ENCODE peak calls at places on chromosomes 16 and 17, in six cellular contexts. One of them, this sample, is unnamed.

GRCh38 chr16:73017321-73017720 is 30.6 kb downstream of the ZFHX3 start:
- DNase-seq in HCT116: no peak
- DNase-seq in stimulated activated CD8-positive, alpha-beta memory T cell treated with anti-CD3 and anti-CD28 coated beads, Interleukin-4, amount 100 ng/mL, for 24 hours: no peak
- DNase-seq in NCI-H345: no peak
- DNase-seq in NCI-H2081: no peak
- DNase-seq in naive thymus-derived CD4-positive, alpha-beta T cell: no peak
- DNase-seq in this sample: no peak

GRCh38 chr17:58267347-58268324 is 13.1 kb downstream of the MPO start:
- DNase-seq in naive thymus-derived CD4-positive, alpha-beta T cell: no peak
- DNase-seq in HCT116: no peak
- DNase-seq in stimulated activated CD8-positive, alpha-beta memory T cell treated with anti-CD3 and anti-CD28 coated beads, Interleukin-4, amount 100 ng/mL, for 24 hours: no peak
- DNase-seq in NCI-H2081: no peak
- DNase-seq in NCI-H345: no peak
- DNase-seq in this sample: no peak

GRCh38 chr16:6206080-6206479 is 1108.5 kb upstream of the EEF2KMT start:
- DNase-seq in NCI-H345: no peak
- DNase-seq in stimulated activated CD8-positive, alpha-beta memory T cell treated with anti-CD3 and anti-CD28 coated beads, Interleukin-4, amount 100 ng/mL, for 24 hours: no peak
- DNase-seq in NCI-H2081: no peak
- DNase-seq in HCT116: no peak
- DNase-seq in naive thymus-derived CD4-positive, alpha-beta T cell: no peak
- DNase-seq in this sample: no peak

GRCh38 chr17:58755269-58755576 is 431 bp upstream of the PPM1E start:
- DNase-seq in stimulated activated CD8-positive, alpha-beta memory T cell treated with anti-CD3 and anti-CD28 coated beads, Interleukin-4, amount 100 ng/mL, for 24 hours: no peak
- DNase-seq in NCI-H2081: no peak
- DNase-seq in NCI-H345: no peak
- DNase-seq in HCT116: no peak
- DNase-seq in naive thymus-derived CD4-positive, alpha-beta T cell: no peak
- DNase-seq in this sample: no peak

GRCh38 chr16:73214825-73215481 is 167.0 kb upstream of the ZFHX3 start:
- DNase-seq in NCI-H2081: no peak
- DNase-seq in stimulated activated CD8-positive, alpha-beta memory T cell treated with anti-CD3 and anti-CD28 coated beads, Interleukin-4, amount 100 ng/mL, for 24 hours: no peak
- DNase-seq in naive thymus-derived CD4-positive, alpha-beta T cell: no peak
- DNase-seq in NCI-H345: no peak
- DNase-seq in HCT116: no peak
- DNase-seq in this sample: no peak

GRCh38 chr16:56047307-56048234 is 143.7 kb upstream of the GNAO1 start:
- DNase-seq in NCI-H2081: no peak
- DNase-seq in HCT116: no peak
- DNase-seq in stimulated activated CD8-positive, alpha-beta memory T cell treated with anti-CD3 and anti-CD28 coated beads, Interleukin-4, amount 100 ng/mL, for 24 hours: no peak
- DNase-seq in naive thymus-derived CD4-positive, alpha-beta T cell: no peak
- DNase-seq in NCI-H345: no peak
- DNase-seq in this sample: no peak

GRCh38 chr17:27245230-27245696 is 48.7 kb upstream of the WSB1 start:
- DNase-seq in stimulated activated CD8-positive, alpha-beta memory T cell treated with anti-CD3 and anti-CD28 coated beads, Interleukin-4, amount 100 ng/mL, for 24 hours: peak; percentile 19
- DNase-seq in HCT116: peak; percentile 69
- DNase-seq in NCI-H345: peak; percentile 75
- DNase-seq in NCI-H2081: peak; percentile 5
- DNase-seq in naive thymus-derived CD4-positive, alpha-beta T cell: peak; percentile 14
- DNase-seq in this sample: peak; percentile 74

GRCh38 chr17:7173687-7174602 is 5.2 kb downstream of the ASGR1 start:
- DNase-seq in naive thymus-derived CD4-positive, alpha-beta T cell: peak; percentile 35
- DNase-seq in HCT116: no peak
- DNase-seq in NCI-H345: no peak
- DNase-seq in NCI-H2081: no peak
- DNase-seq in stimulated activated CD8-positive, alpha-beta memory T cell treated with anti-CD3 and anti-CD28 coated beads, Interleukin-4, amount 100 ng/mL, for 24 hours: no peak
- DNase-seq in this sample: no peak

GRCh38 chr16:2507679-2508064 is 6.1 kb upstream of the ATP6V0C start:
- DNase-seq in HCT116: no peak
- DNase-seq in stimulated activated CD8-positive, alpha-beta memory T cell treated with anti-CD3 and anti-CD28 coated beads, Interleukin-4, amount 100 ng/mL, for 24 hours: no peak
- DNase-seq in NCI-H345: no peak
- DNase-seq in naive thymus-derived CD4-positive, alpha-beta T cell: peak; percentile 3
- DNase-seq in NCI-H2081: no peak
- DNase-seq in this sample: no peak

GRCh38 chr17:34886831-34887230 is 74.4 kb downstream of the CCT6B start:
- DNase-seq in HCT116: no peak
- DNase-seq in NCI-H345: no peak
- DNase-seq in NCI-H2081: no peak
- DNase-seq in naive thymus-derived CD4-positive, alpha-beta T cell: no peak
- DNase-seq in stimulated activated CD8-positive, alpha-beta memory T cell treated with anti-CD3 and anti-CD28 coated beads, Interleukin-4, amount 100 ng/mL, for 24 hours: no peak
- DNase-seq in this sample: no peak

GRCh38 chr16:88202207-88202745 is 180.5 kb upstream of the ZNF469 start:
- DNase-seq in HCT116: no peak
- DNase-seq in NCI-H2081: no peak
- DNase-seq in NCI-H345: no peak
- DNase-seq in stimulated activated CD8-positive, alpha-beta memory T cell treated with anti-CD3 and anti-CD28 coated beads, Interleukin-4, amount 100 ng/mL, for 24 hours: no peak
- DNase-seq in naive thymus-derived CD4-positive, alpha-beta T cell: no peak
- DNase-seq in this sample: no peak

GRCh38 chr16:983044-984030 is 1.8 kb downstream of the SOX8 start:
- DNase-seq in naive thymus-derived CD4-positive, alpha-beta T cell: no peak
- DNase-seq in NCI-H2081: no peak
- DNase-seq in stimulated activated CD8-positive, alpha-beta memory T cell treated with anti-CD3 and anti-CD28 coated beads, Interleukin-4, amount 100 ng/mL, for 24 hours: no peak
- DNase-seq in HCT116: no peak
- DNase-seq in NCI-H345: no peak
- DNase-seq in this sample: no peak

GRCh38 chr17:77824102-77824779 is 134.3 kb upstream of the TNRC6C start:
- DNase-seq in naive thymus-derived CD4-positive, alpha-beta T cell: no peak
- DNase-seq in NCI-H2081: no peak
- DNase-seq in stimulated activated CD8-positive, alpha-beta memory T cell treated with anti-CD3 and anti-CD28 coated beads, Interleukin-4, amount 100 ng/mL, for 24 hours: no peak
- DNase-seq in NCI-H345: no peak
- DNase-seq in HCT116: no peak
- DNase-seq in this sample: no peak

GRCh38 chr17:41734949-41735313 is 488 bp upstream of the HAP1 start:
- DNase-seq in naive thymus-derived CD4-positive, alpha-beta T cell: no peak
- DNase-seq in NCI-H2081: no peak
- DNase-seq in stimulated activated CD8-positive, alpha-beta memory T cell treated with anti-CD3 and anti-CD28 coated beads, Interleukin-4, amount 100 ng/mL, for 24 hours: no peak
- DNase-seq in NCI-H345: no peak
- DNase-seq in HCT116: no peak
- DNase-seq in this sample: no peak

GRCh38 chr17:77288115-77288619 is 147.4 kb downstream of the SEC14L1 start:
- DNase-seq in NCI-H345: no peak
- DNase-seq in naive thymus-derived CD4-positive, alpha-beta T cell: no peak
- DNase-seq in HCT116: no peak
- DNase-seq in NCI-H2081: no peak
- DNase-seq in stimulated activated CD8-positive, alpha-beta memory T cell treated with anti-CD3 and anti-CD28 coated beads, Interleukin-4, amount 100 ng/mL, for 24 hours: no peak
- DNase-seq in this sample: no peak

GRCh38 chr16:50839356-50839755 is 97.5 kb downstream of the CYLD start:
- DNase-seq in stimulated activated CD8-positive, alpha-beta memory T cell treated with anti-CD3 and anti-CD28 coated beads, Interleukin-4, amount 100 ng/mL, for 24 hours: no peak
- DNase-seq in NCI-H345: no peak
- DNase-seq in naive thymus-derived CD4-positive, alpha-beta T cell: no peak
- DNase-seq in HCT116: no peak
- DNase-seq in NCI-H2081: no peak
- DNase-seq in this sample: no peak

GRCh38 chr17:73813201-73813600 is 169.0 kb upstream of the SDK2 start:
- DNase-seq in HCT116: no peak
- DNase-seq in NCI-H345: no peak
- DNase-seq in stimulated activated CD8-positive, alpha-beta memory T cell treated with anti-CD3 and anti-CD28 coated beads, Interleukin-4, amount 100 ng/mL, for 24 hours: no peak
- DNase-seq in NCI-H2081: no peak
- DNase-seq in naive thymus-derived CD4-positive, alpha-beta T cell: no peak
- DNase-seq in this sample: no peak

GRCh38 chr16:62068747-62069146 is 32.5 kb upstream of the CDH8 start:
- DNase-seq in NCI-H345: no peak
- DNase-seq in HCT116: no peak
- DNase-seq in naive thymus-derived CD4-positive, alpha-beta T cell: no peak
- DNase-seq in NCI-H2081: no peak
- DNase-seq in stimulated activated CD8-positive, alpha-beta memory T cell treated with anti-CD3 and anti-CD28 coated beads, Interleukin-4, amount 100 ng/mL, for 24 hours: no peak
- DNase-seq in this sample: peak; percentile 1

GRCh38 chr17:39702901-39703893 is 3.3 kb downstream of the ERBB2 start:
- DNase-seq in naive thymus-derived CD4-positive, alpha-beta T cell: no peak
- DNase-seq in HCT116: no peak
- DNase-seq in NCI-H345: no peak
- DNase-seq in stimulated activated CD8-positive, alpha-beta memory T cell treated with anti-CD3 and anti-CD28 coated beads, Interleukin-4, amount 100 ng/mL, for 24 hours: no peak
- DNase-seq in NCI-H2081: no peak
- DNase-seq in this sample: peak; percentile 68

GRCh38 chr17:66915792-66916191 is 48.7 kb upstream of the CACNG4 start:
- DNase-seq in stimulated activated CD8-positive, alpha-beta memory T cell treated with anti-CD3 and anti-CD28 coated beads, Interleukin-4, amount 100 ng/mL, for 24 hours: no peak
- DNase-seq in NCI-H2081: no peak
- DNase-seq in HCT116: no peak
- DNase-seq in naive thymus-derived CD4-positive, alpha-beta T cell: no peak
- DNase-seq in NCI-H345: no peak
- DNase-seq in this sample: no peak

GRCh38 chr16:87607223-87607622 is 4.9 kb downstream of the JPH3 start:
- DNase-seq in NCI-H345: no peak
- DNase-seq in stimulated activated CD8-positive, alpha-beta memory T cell treated with anti-CD3 and anti-CD28 coated beads, Interleukin-4, amount 100 ng/mL, for 24 hours: no peak
- DNase-seq in naive thymus-derived CD4-positive, alpha-beta T cell: no peak
- DNase-seq in NCI-H2081: no peak
- DNase-seq in HCT116: no peak
- DNase-seq in this sample: no peak

GRCh38 chr16:67425046-67425445 is 5.9 kb upstream of the HSD11B2 start:
- DNase-seq in naive thymus-derived CD4-positive, alpha-beta T cell: no peak
- DNase-seq in NCI-H345: no peak
- DNase-seq in stimulated activated CD8-positive, alpha-beta memory T cell treated with anti-CD3 and anti-CD28 coated beads, Interleukin-4, amount 100 ng/mL, for 24 hours: no peak
- DNase-seq in HCT116: no peak
- DNase-seq in NCI-H2081: no peak
- DNase-seq in this sample: no peak

GRCh38 chr16:62965831-62966230 is 929.6 kb upstream of the CDH8 start:
- DNase-seq in NCI-H2081: no peak
- DNase-seq in stimulated activated CD8-positive, alpha-beta memory T cell treated with anti-CD3 and anti-CD28 coated beads, Interleukin-4, amount 100 ng/mL, for 24 hours: no peak
- DNase-seq in NCI-H345: no peak
- DNase-seq in naive thymus-derived CD4-positive, alpha-beta T cell: no peak
- DNase-seq in HCT116: no peak
- DNase-seq in this sample: no peak

GRCh38 chr17:36942031-36942599 is 4.8 kb downstream of the LHX1 start:
- DNase-seq in naive thymus-derived CD4-positive, alpha-beta T cell: no peak
- DNase-seq in stimulated activated CD8-positive, alpha-beta memory T cell treated with anti-CD3 and anti-CD28 coated beads, Interleukin-4, amount 100 ng/mL, for 24 hours: no peak
- DNase-seq in HCT116: no peak
- DNase-seq in NCI-H345: no peak
- DNase-seq in NCI-H2081: no peak
- DNase-seq in this sample: no peak

GRCh38 chr17:27783440-27783839 is 16.9 kb downstream of the NOS2 start:
- DNase-seq in NCI-H345: no peak
- DNase-seq in naive thymus-derived CD4-positive, alpha-beta T cell: no peak
- DNase-seq in stimulated activated CD8-positive, alpha-beta memory T cell treated with anti-CD3 and anti-CD28 coated beads, Interleukin-4, amount 100 ng/mL, for 24 hours: no peak
- DNase-seq in HCT116: no peak
- DNase-seq in NCI-H2081: no peak
- DNase-seq in this sample: no peak

GRCh38 chr16:35562471-35562870 is 2103.1 kb downstream of the TP53TG3F start:
- DNase-seq in stimulated activated CD8-positive, alpha-beta memory T cell treated with anti-CD3 and anti-CD28 coated beads, Interleukin-4, amount 100 ng/mL, for 24 hours: no peak
- DNase-seq in naive thymus-derived CD4-positive, alpha-beta T cell: no peak
- DNase-seq in NCI-H2081: no peak
- DNase-seq in HCT116: no peak
- DNase-seq in NCI-H345: no peak
- DNase-seq in this sample: no peak

GRCh38 chr17:1089915-1090314 is 89.9 kb downstream of the ABR start:
- DNase-seq in HCT116: no peak
- DNase-seq in stimulated activated CD8-positive, alpha-beta memory T cell treated with anti-CD3 and anti-CD28 coated beads, Interleukin-4, amount 100 ng/mL, for 24 hours: no peak
- DNase-seq in NCI-H345: no peak
- DNase-seq in naive thymus-derived CD4-positive, alpha-beta T cell: no peak
- DNase-seq in NCI-H2081: no peak
- DNase-seq in this sample: no peak

GRCh38 chr16:1688807-1689560 is 10.9 kb downstream of the JPT2 start:
- DNase-seq in naive thymus-derived CD4-positive, alpha-beta T cell: no peak
- DNase-seq in NCI-H345: no peak
- DNase-seq in HCT116: peak; percentile 66
- DNase-seq in stimulated activated CD8-positive, alpha-beta memory T cell treated with anti-CD3 and anti-CD28 coated beads, Interleukin-4, amount 100 ng/mL, for 24 hours: no peak
- DNase-seq in NCI-H2081: no peak
- DNase-seq in this sample: peak; percentile 57

GRCh38 chr17:59111539-59111938 is 4.9 kb upstream of the TRIM37 start:
- DNase-seq in naive thymus-derived CD4-positive, alpha-beta T cell: no peak
- DNase-seq in HCT116: no peak
- DNase-seq in stimulated activated CD8-positive, alpha-beta memory T cell treated with anti-CD3 and anti-CD28 coated beads, Interleukin-4, amount 100 ng/mL, for 24 hours: no peak
- DNase-seq in NCI-H345: no peak
- DNase-seq in NCI-H2081: no peak
- DNase-seq in this sample: no peak

GRCh38 chr16:4679854-4680636 is 13.3 kb upstream of the NUDT16L1 start:
- DNase-seq in stimulated activated CD8-positive, alpha-beta memory T cell treated with anti-CD3 and anti-CD28 coated beads, Interleukin-4, amount 100 ng/mL, for 24 hours: no peak
- DNase-seq in NCI-H345: no peak
- DNase-seq in HCT116: no peak
- DNase-seq in naive thymus-derived CD4-positive, alpha-beta T cell: no peak
- DNase-seq in NCI-H2081: no peak
- DNase-seq in this sample: no peak

GRCh38 chr17:41528959-41529353 is 848 bp upstream of the KRT19 start:
- DNase-seq in HCT116: no peak
- DNase-seq in stimulated activated CD8-positive, alpha-beta memory T cell treated with anti-CD3 and anti-CD28 coated beads, Interleukin-4, amount 100 ng/mL, for 24 hours: no peak
- DNase-seq in NCI-H2081: peak; percentile 53
- DNase-seq in naive thymus-derived CD4-positive, alpha-beta T cell: no peak
- DNase-seq in NCI-H345: peak; percentile 90
- DNase-seq in this sample: no peak

GRCh38 chr17:50904522-50905459 is 38.6 kb upstream of the TOB1 start:
- DNase-seq in NCI-H345: peak; percentile 90
- DNase-seq in NCI-H2081: peak; percentile 95
- DNase-seq in HCT116: no peak
- DNase-seq in stimulated activated CD8-positive, alpha-beta memory T cell treated with anti-CD3 and anti-CD28 coated beads, Interleukin-4, amount 100 ng/mL, for 24 hours: no peak
- DNase-seq in naive thymus-derived CD4-positive, alpha-beta T cell: no peak
- DNase-seq in this sample: peak; percentile 56

GRCh38 chr16:74201561-74201960 is 95.1 kb upstream of the PSMD7 start:
- DNase-seq in naive thymus-derived CD4-positive, alpha-beta T cell: no peak
- DNase-seq in stimulated activated CD8-positive, alpha-beta memory T cell treated with anti-CD3 and anti-CD28 coated beads, Interleukin-4, amount 100 ng/mL, for 24 hours: no peak
- DNase-seq in NCI-H2081: no peak
- DNase-seq in NCI-H345: no peak
- DNase-seq in HCT116: no peak
- DNase-seq in this sample: no peak

GRCh38 chr16:19264123-19264673 is 21.3 kb upstream of the CLEC19A start:
- DNase-seq in stimulated activated CD8-positive, alpha-beta memory T cell treated with anti-CD3 and anti-CD28 coated beads, Interleukin-4, amount 100 ng/mL, for 24 hours: no peak
- DNase-seq in naive thymus-derived CD4-positive, alpha-beta T cell: no peak
- DNase-seq in HCT116: no peak
- DNase-seq in NCI-H345: no peak
- DNase-seq in NCI-H2081: no peak
- DNase-seq in this sample: no peak

GRCh38 chr16:4477966-4478365 is 1.8 kb downstream of the HMOX2 start:
- DNase-seq in HCT116: peak; percentile 45
- DNase-seq in NCI-H2081: no peak
- DNase-seq in NCI-H345: peak; percentile 27
- DNase-seq in stimulated activated CD8-positive, alpha-beta memory T cell treated with anti-CD3 and anti-CD28 coated beads, Interleukin-4, amount 100 ng/mL, for 24 hours: no peak
- DNase-seq in naive thymus-derived CD4-positive, alpha-beta T cell: peak; percentile 22
- DNase-seq in this sample: no peak

GRCh38 chr17:8192070-8192815 is 2.3 kb upstream of the BORCS6 start:
- DNase-seq in NCI-H2081: peak; percentile 77
- DNase-seq in NCI-H345: peak; percentile 90
- DNase-seq in HCT116: no peak
- DNase-seq in naive thymus-derived CD4-positive, alpha-beta T cell: peak; percentile 55
- DNase-seq in stimulated activated CD8-positive, alpha-beta memory T cell treated with anti-CD3 and anti-CD28 coated beads, Interleukin-4, amount 100 ng/mL, for 24 hours: peak; percentile 13
- DNase-seq in this sample: peak; percentile 81

This sample was measured in HuH-7.